ENCODE peak calls at places on chromosome X, in seven cellular contexts. K is GM12864; Q is GM13977; H is activated CD8-positive, alpha-beta T cell treated with anti-CD3 and anti-CD28 coated beads for 36 hours; N is heart right ventricle; O is CD4-positive, alpha-beta T cell; P is fibroblast of mammary gland. Z is an unnamed sample.

GRCh38 chrX:74925210-74926088 is at the start of gene NEXMIF:
- DNase-seq in H (peak), Q (peak), N (no peak), O (peak), K (no peak), P (peak), Z (no peak)

GRCh38 chrX:33987458-33987857 is 144.7 kb downstream of the FAM47A start:
- DNase-seq in O (no peak), N (no peak), K (no peak), P (no peak), Q (no peak), H (no peak), Z (no peak)

GRCh38 chrX:71102292-71102691 is 4.2 kb downstream of the CXorf65 start:
- DNase-seq in Q (no peak), H (no peak), P (no peak), N (no peak), O (no peak), K (no peak), Z (no peak)

GRCh38 chrX:130770615-130771014 is 132.4 kb downstream of the ENOX2 start:
- DNase-seq in H (no peak), K (no peak), O (no peak), P (peak), N (no peak), Q (no peak), Z (no peak)

GRCh38 chrX:105191878-105192277 is 28.6 kb downstream of the TEX13A start:
- DNase-seq in O (no peak), Q (peak), K (no peak), N (no peak), P (peak), H (no peak), Z (no peak)

GRCh38 chrX:10325606-10326005 is 168.8 kb downstream of the CLCN4 start:
- DNase-seq in H (no peak), O (no peak), K (no peak), Q (no peak), N (no peak), P (peak), Z (no peak)

GRCh38 chrX:10126834-10127233 is 29.9 kb upstream of the CLCN4 start:
- DNase-seq in N (no peak), K (no peak), H (no peak), P (no peak), O (no peak), Q (no peak), Z (no peak)

GRCh38 chrX:14616876-14617275 is 87.5 kb downstream of the GLRA2 start:
- DNase-seq in H (no peak), K (no peak), O (no peak), Q (no peak), N (no peak), P (peak), Z (no peak)

GRCh38 chrX:21691512-21692018 is 33.4 kb upstream of the KLHL34 start:
- DNase-seq in H (peak), N (no peak), Q (no peak), O (no peak), P (peak), K (no peak), Z (no peak)

GRCh38 chrX:45191383-45191782 is 9.3 kb downstream of the DIPK2B start:
- DNase-seq in Q (peak), O (no peak), K (no peak), P (no peak), H (no peak), N (no peak), Z (no peak)

GRCh38 chrX:118047446-118048186 is 69.0 kb downstream of the KLHL13 start:
- DNase-seq in P (no peak), N (no peak), K (no peak), Q (no peak), O (no peak), H (no peak), Z (no peak)

GRCh38 chrX:119013146-119013545 is 38.7 kb downstream of the LONRF3 start:
- DNase-seq in H (no peak), K (no peak), N (no peak), O (no peak), P (no peak), Q (no peak), Z (no peak)

GRCh38 chrX:4708970-4709760 is 995.7 kb upstream of the PRKX start:
- DNase-seq in O (no peak), N (no peak), H (no peak), K (no peak), P (no peak), Q (no peak), Z (no peak)

GRCh38 chrX:53166103-53166502 is 58.9 kb downstream of the KDM5C start:
- DNase-seq in P (no peak), N (no peak), Q (no peak), K (no peak), H (no peak), O (no peak), Z (no peak)

DNA sequence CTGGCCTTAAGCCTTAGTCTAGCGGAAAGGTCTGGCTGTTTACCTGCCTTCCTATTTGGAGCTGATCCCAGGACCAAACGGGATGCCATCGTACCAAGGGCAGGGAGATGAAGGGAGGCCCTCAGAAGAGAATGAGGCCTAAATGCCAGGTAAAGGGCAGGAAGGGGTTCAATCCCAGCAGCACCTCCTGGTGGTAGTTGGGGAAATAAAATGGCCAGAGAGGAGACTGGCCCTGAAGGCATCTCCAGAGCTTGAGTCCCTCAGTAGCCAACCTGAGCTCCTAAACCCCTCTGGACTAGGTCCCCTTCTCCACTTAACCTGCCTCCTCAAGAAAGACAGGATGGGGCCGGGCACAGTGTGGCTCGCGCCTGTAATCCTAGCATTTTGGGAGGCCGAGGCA is 53.7 kb downstream of the KDM5C start:
- DNase-seq in K (no peak), H (no peak), P (no peak), Q (no peak), O (no peak), N (no peak), Z (no peak)
- TF ChIP-seq CTCF in K (no peak), H (no peak), P (peak), Q (no peak), O (no peak), N (no peak), Z (no peak)

GRCh38 chrX:3244955-3245354 is 101.5 kb downstream of the MXRA5 start:
- DNase-seq in P (peak), H (no peak), O (no peak), Q (no peak), N (no peak), K (no peak), Z (no peak)
- TF ChIP-seq CTCF in P (peak), H (no peak), O (no peak), Q (no peak), N (peak), K (no peak), Z (peak)

GRCh38 chrX:30513284-30513683 is 64.3 kb downstream of the TASL start:
- DNase-seq in O (no peak), K (no peak), H (no peak), Q (peak), N (no peak), P (peak), Z (no peak)
- TF ChIP-seq CTCF in O (no peak), K (peak), H (peak), Q (peak), N (peak), P (peak), Z (peak)

GRCh38 chrX:53684415-53685192 is 1.9 kb downstream of the HUWE1 start:
- DNase-seq in N (no peak), Q (no peak), O (no peak), P (no peak), K (no peak), H (no peak), Z (no peak)

GRCh38 chrX:53685711-53686110 is 808 bp downstream of the HUWE1 start:
- DNase-seq in H (no peak), Q (no peak), O (no peak), P (peak), K (no peak), N (no peak), Z (no peak)

GRCh38 chrX:53681661-53682060 is 4.9 kb downstream of the HUWE1 start:
- DNase-seq in Q (no peak), K (no peak), H (peak), P (peak), O (no peak), N (no peak), Z (no peak)

GRCh38 chrX:53682885-53683555 is 3.5 kb downstream of the HUWE1 start:
- DNase-seq in O (no peak), K (no peak), P (peak), N (peak), Q (no peak), H (peak), Z (no peak)

DNA sequence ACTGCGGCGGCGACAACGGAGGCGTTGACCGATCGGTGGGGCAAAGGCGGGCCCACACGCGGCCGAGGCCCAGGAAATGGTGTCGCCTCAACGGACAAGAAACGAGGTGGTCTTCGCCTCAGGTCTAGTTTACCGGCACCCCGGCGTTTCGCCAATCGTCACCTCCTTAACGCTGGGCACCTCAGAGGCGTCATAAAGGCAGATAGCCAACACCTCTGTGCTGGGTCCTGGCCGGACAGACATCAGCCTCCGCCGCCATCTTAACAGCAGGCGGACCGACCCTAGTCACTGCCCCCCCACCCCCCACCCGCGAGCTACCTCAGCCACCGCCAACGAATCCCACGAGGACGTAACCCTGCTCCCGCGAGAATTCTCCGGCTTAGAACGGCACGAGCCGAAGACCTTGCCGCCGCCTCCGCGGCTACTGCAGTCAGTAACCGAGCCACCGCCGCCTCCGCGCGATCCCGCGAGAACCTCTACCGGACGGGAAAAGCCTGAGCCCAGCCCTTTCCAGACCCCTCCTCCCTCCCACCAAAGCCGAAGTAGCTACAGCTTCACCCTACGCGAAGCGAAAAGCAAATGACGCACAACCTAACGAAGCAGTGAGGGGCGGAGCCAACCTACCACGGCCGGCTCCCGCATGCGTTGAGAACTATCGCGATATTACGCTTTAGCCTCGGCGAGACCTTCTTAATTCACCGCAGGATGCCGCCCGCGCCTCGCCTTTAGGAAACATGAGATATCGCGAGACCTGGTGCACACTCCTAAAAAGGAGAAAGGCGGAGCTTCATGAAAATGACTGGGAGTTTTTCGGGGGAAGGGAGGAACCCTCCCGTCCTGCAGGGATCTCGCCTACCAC is 2.7 kb downstream of the HUWE1 start:
- DNase-seq in K (peak), N (peak), H (peak), O (peak), P (peak), Q (peak), Z (peak)
- TF ChIP-seq CTCF in K (no peak), N (no peak), H (no peak), O (no peak), P (no peak), Q (no peak), Z (no peak)

GRCh38 chrX:112147206-112147605 is 64.6 kb upstream of the TRPC5 start:
- DNase-seq in O (no peak), N (no peak), Q (no peak), K (no peak), H (no peak), P (peak), Z (no peak)
- TF ChIP-seq CTCF in O (no peak), N (peak), Q (peak), K (peak), H (no peak), P (peak), Z (peak)

GRCh38 chrX:24395775-24396174 is 35.3 kb downstream of the SUPT20HL1 start:
- DNase-seq in H (peak), Q (peak), N (peak), O (peak), P (peak), K (no peak), Z (peak)

GRCh38 chrX:24392709-24393108 is 32.3 kb downstream of the SUPT20HL1 start:
- DNase-seq in K (no peak), N (peak), P (no peak), Q (no peak), O (no peak), H (no peak), Z (no peak)

GRCh38 chrX:24396236-24396929 is 35.9 kb downstream of the SUPT20HL1 start:
- DNase-seq in Q (no peak), H (no peak), K (no peak), P (peak), N (no peak), O (no peak), Z (no peak)

GRCh38 chrX:24398766-24399165 is 38.3 kb downstream of the SUPT20HL1 start:
- DNase-seq in K (no peak), H (no peak), O (no peak), P (no peak), Q (no peak), N (no peak), Z (no peak)

DNA sequence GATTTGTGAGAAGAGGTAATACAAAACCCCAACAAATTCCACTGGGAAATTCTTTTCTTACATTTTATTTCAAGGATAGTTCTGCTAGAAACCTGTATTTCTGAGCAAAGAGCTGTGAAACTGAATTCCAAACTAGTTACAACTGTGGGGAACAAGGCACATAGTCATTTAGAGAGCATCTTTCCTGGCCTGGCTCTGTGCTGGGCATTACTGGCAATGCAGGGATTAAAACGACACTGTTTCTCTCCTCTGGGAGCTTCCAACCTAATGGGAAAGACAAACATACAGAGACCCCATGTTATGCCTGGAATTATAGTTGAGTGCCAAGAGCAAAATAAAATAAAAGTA is 36.5 kb downstream of the SUPT20HL1 start:
- DNase-seq in O (no peak), K (no peak), N (no peak), P (no peak), H (no peak), Q (no peak), Z (no peak)
- TF ChIP-seq CTCF in O (no peak), K (no peak), N (no peak), P (no peak), H (no peak), Q (no peak), Z (no peak)

GRCh38 chrX:312621-313331 is 5.8 kb downstream of the GTPBP6 start:
- DNase-seq in N (no peak), K (no peak), H (no peak), O (no peak), P (no peak), Q (no peak), Z (no peak)
- TF ChIP-seq CTCF in N (no peak), K (no peak), H (no peak), O (no peak), P (no peak), Q (no peak), Z (no peak)

DNA sequence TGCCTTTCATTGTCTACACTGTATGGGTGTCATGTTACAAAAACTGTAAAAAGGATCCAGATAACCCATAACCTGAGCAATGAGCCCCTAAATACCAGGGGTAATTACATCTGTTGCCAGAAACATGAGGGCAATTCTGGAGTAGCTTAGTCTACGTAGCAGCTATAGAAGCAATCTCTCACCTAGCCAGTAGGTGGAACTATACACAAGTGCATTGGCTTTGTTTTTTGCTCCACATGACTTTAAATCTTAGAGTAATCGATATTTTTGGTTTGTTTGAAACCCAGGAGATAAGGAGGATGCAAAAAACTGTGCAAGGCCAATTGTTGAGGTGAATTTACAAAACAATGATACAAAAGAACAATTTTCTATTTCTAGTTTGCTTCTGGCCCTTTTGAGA is 57.5 kb downstream of the GPR82 start:
- DNase-seq in N (no peak), O (no peak), H (peak), K (peak), P (peak), Q (peak), Z (no peak)
- TF ChIP-seq CTCF in N (peak), O (peak), H (peak), K (peak), P (peak), Q (peak), Z (peak)

GRCh38 chrX:129754266-129755024 is 15.7 kb downstream of the XPNPEP2 start:
- DNase-seq in Q (no peak), K (no peak), O (no peak), H (peak), P (no peak), N (no peak), Z (no peak)
- TF ChIP-seq CTCF in Q (peak), K (peak), O (no peak), H (peak), P (peak), N (no peak), Z (peak)

Z was measured in epithelial cell of proximal tubule.